ENCODE peak calls at places on chromosomes 5 and 9, in five cellular contexts. One of them, this sample, is unnamed.

GRCh38 chr5:67104859-67105258 is 91.7 kb downstream of the CD180 start:
- DNase-seq in trophoblast cell: no peak
- DNase-seq in H1: no peak
- DNase-seq in mesenchymal stem cell: no peak
- DNase-seq in neuronal stem cell: no peak
- DNase-seq in this sample: no peak

GRCh38 chr9:13443380-13444271 is 164.1 kb upstream of the MPDZ start:
- DNase-seq in mesenchymal stem cell: no peak
- DNase-seq in trophoblast cell: no peak
- DNase-seq in neuronal stem cell: no peak
- DNase-seq in H1: no peak
- DNase-seq in this sample: no peak

GRCh38 chr5:95365302-95366095 is 25.7 kb upstream of the FAM81B start:
- DNase-seq in H1: no peak
- DNase-seq in mesenchymal stem cell: no peak
- DNase-seq in neuronal stem cell: no peak
- DNase-seq in trophoblast cell: no peak
- DNase-seq in this sample: no peak

GRCh38 chr9:137221477-137222111 is 446 bp downstream of the RNF208 start:
- DNase-seq in neuronal stem cell: no peak
- DNase-seq in trophoblast cell: no peak
- DNase-seq in mesenchymal stem cell: no peak
- DNase-seq in H1: peak
- DNase-seq in this sample: peak

GRCh38 chr9:69044226-69045219 is 9.0 kb downstream of the FXN start:
- DNase-seq in trophoblast cell: no peak
- DNase-seq in mesenchymal stem cell: peak
- DNase-seq in neuronal stem cell: no peak
- DNase-seq in H1: no peak
- DNase-seq in this sample: peak

GRCh38 chr9:97556721-97557605 is 55.5 kb downstream of the TMOD1 start:
- DNase-seq in trophoblast cell: no peak
- DNase-seq in neuronal stem cell: no peak
- DNase-seq in mesenchymal stem cell: no peak
- DNase-seq in H1: no peak
- DNase-seq in this sample: no peak

GRCh38 chr9:112496074-112496722 is 9.6 kb downstream of the KIAA1958 start:
- DNase-seq in neuronal stem cell: no peak
- DNase-seq in trophoblast cell: no peak
- DNase-seq in H1: no peak
- DNase-seq in mesenchymal stem cell: peak
- DNase-seq in this sample: no peak

GRCh38 chr5:130198927-130199326 is 294.7 kb downstream of the CHSY3 start:
- DNase-seq in mesenchymal stem cell: peak
- DNase-seq in neuronal stem cell: no peak
- DNase-seq in H1: no peak
- DNase-seq in trophoblast cell: peak
- DNase-seq in this sample: peak

GRCh38 chr5:55540024-55540423 is 5.3 kb upstream of the PLPP1 start:
- DNase-seq in H1: no peak
- DNase-seq in neuronal stem cell: no peak
- DNase-seq in trophoblast cell: peak
- DNase-seq in mesenchymal stem cell: peak
- DNase-seq in this sample: no peak

GRCh38 chr9:78438765-78439164 is 141.8 kb downstream of the PSAT1 start:
- DNase-seq in trophoblast cell: no peak
- DNase-seq in neuronal stem cell: peak
- DNase-seq in H1: no peak
- DNase-seq in mesenchymal stem cell: no peak
- DNase-seq in this sample: no peak

GRCh38 chr5:109409061-109409843 is 522 bp downstream of the PJA2 start:
- DNase-seq in H1: peak
- DNase-seq in trophoblast cell: peak
- DNase-seq in mesenchymal stem cell: peak
- DNase-seq in neuronal stem cell: peak
- DNase-seq in this sample: peak

GRCh38 chr9:16469184-16469583 is 401.3 kb downstream of the BNC2 start:
- DNase-seq in mesenchymal stem cell: no peak
- DNase-seq in neuronal stem cell: no peak
- DNase-seq in trophoblast cell: no peak
- DNase-seq in H1: no peak
- DNase-seq in this sample: no peak

GRCh38 chr5:79109527-79110492 is 1.8 kb upstream of the BHMT start:
- DNase-seq in trophoblast cell: peak
- DNase-seq in H1: peak
- DNase-seq in mesenchymal stem cell: no peak
- DNase-seq in neuronal stem cell: no peak
- DNase-seq in this sample: peak

GRCh38 chr5:179867476-179867875 is 8.9 kb upstream of the MRNIP start:
- DNase-seq in neuronal stem cell: no peak
- DNase-seq in H1: no peak
- DNase-seq in mesenchymal stem cell: no peak
- DNase-seq in trophoblast cell: no peak
- DNase-seq in this sample: no peak

GRCh38 chr9:16727452-16728127 is 142.9 kb downstream of the BNC2 start:
- DNase-seq in neuronal stem cell: no peak
- DNase-seq in mesenchymal stem cell: peak
- DNase-seq in trophoblast cell: no peak
- DNase-seq in H1: no peak
- DNase-seq in this sample: no peak

GRCh38 chr5:59786271-59786805 is 107.2 kb downstream of the PDE4D start:
- DNase-seq in trophoblast cell: peak
- DNase-seq in mesenchymal stem cell: peak
- DNase-seq in H1: no peak
- DNase-seq in neuronal stem cell: no peak
- DNase-seq in this sample: no peak

GRCh38 chr5:64384761-64385160 is 121.1 kb upstream of the RGS7BP start:
- DNase-seq in neuronal stem cell: no peak
- DNase-seq in H1: peak
- DNase-seq in trophoblast cell: peak
- DNase-seq in mesenchymal stem cell: peak
- DNase-seq in this sample: peak

GRCh38 chr9:99485461-99485860 is 263.4 kb downstream of the SEC61B start:
- DNase-seq in trophoblast cell: no peak
- DNase-seq in neuronal stem cell: no peak
- DNase-seq in H1: no peak
- DNase-seq in mesenchymal stem cell: peak
- DNase-seq in this sample: no peak

GRCh38 chr5:52947208-52947607 is 41.9 kb upstream of the ITGA2 start:
- DNase-seq in trophoblast cell: no peak
- DNase-seq in mesenchymal stem cell: no peak
- DNase-seq in H1: no peak
- DNase-seq in neuronal stem cell: no peak
- DNase-seq in this sample: no peak

GRCh38 chr5:131377785-131378325 is 114.0 kb downstream of the CDC42SE2 start:
- DNase-seq in H1: no peak
- DNase-seq in neuronal stem cell: no peak
- DNase-seq in trophoblast cell: no peak
- DNase-seq in mesenchymal stem cell: peak
- DNase-seq in this sample: no peak

GRCh38 chr9:88072831-88073365 is 65.4 kb downstream of the SPATA31C2 start:
- DNase-seq in H1: no peak
- DNase-seq in neuronal stem cell: no peak
- DNase-seq in mesenchymal stem cell: no peak
- DNase-seq in trophoblast cell: no peak
- DNase-seq in this sample: no peak

GRCh38 chr9:16970321-16970720 is 99.9 kb upstream of the BNC2 start:
- DNase-seq in neuronal stem cell: no peak
- DNase-seq in mesenchymal stem cell: no peak
- DNase-seq in H1: no peak
- DNase-seq in trophoblast cell: no peak
- DNase-seq in this sample: no peak

GRCh38 chr5:176737746-176738699 is 72.3 kb upstream of the UNC5A start:
- DNase-seq in neuronal stem cell: no peak
- DNase-seq in H1: peak
- DNase-seq in mesenchymal stem cell: no peak
- DNase-seq in trophoblast cell: no peak
- DNase-seq in this sample: peak

GRCh38 chr9:91092214-91092613 is 269.5 kb downstream of the AUH start:
- DNase-seq in trophoblast cell: no peak
- DNase-seq in mesenchymal stem cell: no peak
- DNase-seq in H1: no peak
- DNase-seq in neuronal stem cell: no peak
- DNase-seq in this sample: no peak

GRCh38 chr9:120388000-120388855 is 191.7 kb downstream of the CDK5RAP2 start:
- DNase-seq in neuronal stem cell: no peak
- DNase-seq in trophoblast cell: no peak
- DNase-seq in H1: no peak
- DNase-seq in mesenchymal stem cell: no peak
- DNase-seq in this sample: no peak

GRCh38 chr5:16392718-16393117 is 72.9 kb downstream of the ZNF622 start:
- DNase-seq in H1: no peak
- DNase-seq in trophoblast cell: no peak
- DNase-seq in mesenchymal stem cell: no peak
- DNase-seq in neuronal stem cell: no peak
- DNase-seq in this sample: no peak

GRCh38 chr5:180811012-180811622 is 8.5 kb upstream of the MGAT1 start:
- DNase-seq in trophoblast cell: no peak
- DNase-seq in H1: no peak
- DNase-seq in neuronal stem cell: no peak
- DNase-seq in mesenchymal stem cell: peak
- DNase-seq in this sample: no peak

GRCh38 chr5:65102826-65103673 is 334.3 kb downstream of the CWC27 start:
- DNase-seq in trophoblast cell: peak
- DNase-seq in mesenchymal stem cell: peak
- DNase-seq in H1: peak
- DNase-seq in neuronal stem cell: no peak
- DNase-seq in this sample: peak

GRCh38 chr5:380701-381309 is 59.3 kb downstream of the AHRR start:
- DNase-seq in H1: peak
- DNase-seq in trophoblast cell: no peak
- DNase-seq in neuronal stem cell: no peak
- DNase-seq in mesenchymal stem cell: peak
- DNase-seq in this sample: no peak

GRCh38 chr5:156851880-156852279 is 1.8 kb downstream of the PPP1R2B start:
- DNase-seq in H1: no peak
- DNase-seq in trophoblast cell: no peak
- DNase-seq in mesenchymal stem cell: no peak
- DNase-seq in neuronal stem cell: no peak
- DNase-seq in this sample: no peak

GRCh38 chr9:131273146-131273545 is 3.2 kb downstream of the FAM78A start:
- DNase-seq in mesenchymal stem cell: no peak
- DNase-seq in neuronal stem cell: no peak
- DNase-seq in H1: no peak
- DNase-seq in trophoblast cell: no peak
- DNase-seq in this sample: peak

GRCh38 chr5:133712562-133712961 is 100.2 kb upstream of the FSTL4 start:
- DNase-seq in H1: no peak
- DNase-seq in neuronal stem cell: no peak
- DNase-seq in mesenchymal stem cell: no peak
- DNase-seq in trophoblast cell: no peak
- DNase-seq in this sample: no peak
- H2BK12ac ChIP-seq in H1: no peak
- H2BK12ac ChIP-seq in neuronal stem cell: no peak
- H2BK12ac ChIP-seq in mesenchymal stem cell: no peak
- H2BK12ac ChIP-seq in trophoblast cell: no peak
- H2BK12ac ChIP-seq in this sample: no peak

DNA sequence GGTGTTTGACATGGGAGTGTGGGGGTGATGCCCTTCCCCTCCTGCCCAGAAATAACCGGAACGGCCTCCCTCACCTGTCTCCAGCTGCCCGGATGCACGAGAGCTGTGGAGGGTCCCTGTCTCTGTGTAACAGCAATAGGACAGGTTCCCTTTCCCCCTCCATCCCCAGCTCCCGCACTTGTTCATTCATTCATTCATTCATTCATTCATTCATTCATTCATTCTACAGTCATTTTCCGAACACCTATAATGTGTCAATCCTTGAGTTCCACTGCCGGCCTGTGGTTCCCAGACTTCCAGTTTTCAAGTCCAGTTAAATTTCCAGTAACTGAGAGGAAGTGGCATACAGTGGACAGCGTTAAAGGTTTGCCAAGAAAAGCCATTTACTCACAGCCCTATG is 7.3 kb downstream of the PRRX2 start:
- DNase-seq in trophoblast cell: no peak
- DNase-seq in H1: no peak
- DNase-seq in mesenchymal stem cell: no peak
- DNase-seq in neuronal stem cell: no peak
- DNase-seq in this sample: no peak
- H2BK12ac ChIP-seq in trophoblast cell: no peak
- H2BK12ac ChIP-seq in H1: no peak
- H2BK12ac ChIP-seq in mesenchymal stem cell: no peak
- H2BK12ac ChIP-seq in neuronal stem cell: no peak
- H2BK12ac ChIP-seq in this sample: no peak

GRCh38 chr9:83220737-83221136 is 157.8 kb upstream of the RASEF start:
- DNase-seq in neuronal stem cell: no peak
- DNase-seq in H1: no peak
- DNase-seq in trophoblast cell: peak
- DNase-seq in mesenchymal stem cell: peak
- DNase-seq in this sample: no peak
- H2BK12ac ChIP-seq in neuronal stem cell: no peak
- H2BK12ac ChIP-seq in H1: no peak
- H2BK12ac ChIP-seq in trophoblast cell: no peak
- H2BK12ac ChIP-seq in mesenchymal stem cell: no peak
- H2BK12ac ChIP-seq in this sample: no peak

GRCh38 chr5:172530835-172531703 is 76.7 kb upstream of the SH3PXD2B start:
- DNase-seq in trophoblast cell: no peak
- DNase-seq in H1: peak
- DNase-seq in neuronal stem cell: no peak
- DNase-seq in mesenchymal stem cell: no peak
- DNase-seq in this sample: peak
- H2BK12ac ChIP-seq in trophoblast cell: no peak
- H2BK12ac ChIP-seq in H1: no peak
- H2BK12ac ChIP-seq in neuronal stem cell: no peak
- H2BK12ac ChIP-seq in mesenchymal stem cell: no peak
- H2BK12ac ChIP-seq in this sample: no peak

GRCh38 chr5:69007086-69007672 is 86.6 kb upstream of the SLC30A5 start:
- DNase-seq in neuronal stem cell: no peak
- DNase-seq in mesenchymal stem cell: no peak
- DNase-seq in H1: no peak
- DNase-seq in trophoblast cell: no peak
- DNase-seq in this sample: no peak

GRCh38 chr5:69006030-69006429 is 87.8 kb upstream of the SLC30A5 start:
- DNase-seq in trophoblast cell: no peak
- DNase-seq in neuronal stem cell: no peak
- DNase-seq in H1: no peak
- DNase-seq in mesenchymal stem cell: no peak
- DNase-seq in this sample: no peak

GRCh38 chr5:69007726-69008368 is 86.0 kb upstream of the SLC30A5 start:
- DNase-seq in mesenchymal stem cell: peak
- DNase-seq in H1: peak
- DNase-seq in neuronal stem cell: peak
- DNase-seq in trophoblast cell: peak
- DNase-seq in this sample: peak

DNA sequence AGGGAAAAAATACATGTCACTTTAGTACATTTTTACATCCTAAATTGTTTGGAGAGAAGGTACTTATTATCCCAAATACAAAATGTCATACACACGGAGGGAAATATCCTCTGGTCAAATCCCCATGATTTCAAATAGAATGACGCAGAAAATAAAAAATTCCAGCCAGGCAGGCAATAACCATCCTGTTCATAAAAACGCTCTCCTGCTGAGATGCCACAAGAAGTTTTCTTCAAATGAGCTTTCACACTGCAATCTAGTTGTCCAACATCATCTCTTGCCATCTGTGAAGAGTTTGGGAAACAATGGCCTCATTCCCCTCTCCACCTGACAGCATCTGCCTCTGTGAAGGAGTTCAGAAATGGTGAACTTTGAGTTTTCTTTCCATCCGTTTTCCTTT is 83.4 kb upstream of the SLC30A5 start:
- DNase-seq in neuronal stem cell: no peak
- DNase-seq in H1: no peak
- DNase-seq in trophoblast cell: no peak
- DNase-seq in mesenchymal stem cell: no peak
- DNase-seq in this sample: no peak
- H2BK12ac ChIP-seq in neuronal stem cell: no peak
- H2BK12ac ChIP-seq in H1: no peak
- H2BK12ac ChIP-seq in trophoblast cell: no peak
- H2BK12ac ChIP-seq in mesenchymal stem cell: no peak
- H2BK12ac ChIP-seq in this sample: no peak